ENCODE peak calls at places on chromosomes 3 and 15, in eight cellular contexts. P is epithelial cell of esophagus, K is body of pancreas, W is fibroblast of the aortic adventitia, R is IMR-90, Q is fibroblast of villous mesenchyme, L is astrocyte of the spinal cord, H is Peyer's patch. I is an unnamed sample.

GRCh38 chr3:37945803-37946530 is 44.6 kb upstream of the VILL start:
- DNase-seq in P (peak), K (no peak), W (peak), R (peak), Q (peak), L (no peak), H (no peak), I (no peak)

GRCh38 chr15:93459396-93459795 is 370.4 kb upstream of the RGMA start:
- DNase-seq in P (no peak), K (no peak), W (no peak), R (no peak), Q (no peak), L (no peak), H (no peak), I (no peak)

GRCh38 chr3:171116802-171117395 is 90.4 kb upstream of the SLC2A2 start:
- DNase-seq in P (no peak), K (no peak), W (no peak), R (no peak), Q (no peak), L (no peak), H (no peak), I (no peak)

GRCh38 chr3:168117853-168118313 is 22.2 kb upstream of the GOLIM4 start:
- DNase-seq in P (peak), K (peak), W (no peak), R (no peak), Q (peak), L (peak), H (no peak), I (peak)

GRCh38 chr3:157494581-157495281 is 8.5 kb downstream of the VEPH1 start:
- DNase-seq in P (peak), K (no peak), W (peak), R (peak), Q (peak), L (peak), H (no peak), I (peak)

GRCh38 chr3:98445949-98446406 is 17.0 kb upstream of the OR5K1 start:
- DNase-seq in P (peak), K (no peak), W (no peak), R (no peak), Q (no peak), L (no peak), H (no peak), I (no peak)

GRCh38 chr3:48437812-48438211 is 2.1 kb downstream of the CCDC51 start:
- DNase-seq in P (no peak), K (no peak), W (no peak), R (no peak), Q (no peak), L (no peak), H (no peak), I (no peak)

GRCh38 chr3:13254028-13254951 is 165.8 kb downstream of the NUP210 start:
- DNase-seq in P (no peak), K (no peak), W (no peak), R (no peak), Q (no peak), L (no peak), H (no peak), I (no peak)

GRCh38 chr15:29050870-29051269 is 165.1 kb downstream of the APBA2 start:
- DNase-seq in P (no peak), K (no peak), W (no peak), R (peak), Q (peak), L (peak), H (peak), I (no peak)

GRCh38 chr3:100413619-100414018 is 12.3 kb downstream of the LNP1 start:
- DNase-seq in P (no peak), K (no peak), W (no peak), R (no peak), Q (no peak), L (no peak), H (no peak), I (no peak)

GRCh38 chr3:105700575-105700974 is 168.2 kb downstream of the CBLB start:
- DNase-seq in P (no peak), K (no peak), W (no peak), R (no peak), Q (no peak), L (no peak), H (no peak), I (no peak)

GRCh38 chr15:69648215-69648614 is 195.6 kb downstream of the RPLP1 start:
- DNase-seq in P (no peak), K (no peak), W (no peak), R (no peak), Q (peak), L (no peak), H (no peak), I (no peak)

GRCh38 chr15:69648775-69649735 is 196.4 kb downstream of the RPLP1 start:
- DNase-seq in P (peak), K (no peak), W (no peak), R (no peak), Q (no peak), L (no peak), H (no peak), I (no peak)

GRCh38 chr15:69653846-69654245 is 201.2 kb downstream of the RPLP1 start:
- DNase-seq in P (no peak), K (no peak), W (no peak), R (no peak), Q (no peak), L (no peak), H (no peak), I (no peak)

GRCh38 chr15:69656271-69657030 is 203.8 kb downstream of the RPLP1 start:
- DNase-seq in P (no peak), K (peak), W (no peak), R (no peak), Q (no peak), L (no peak), H (no peak), I (peak)

GRCh38 chr15:69652906-69653305 is 200.3 kb downstream of the RPLP1 start:
- DNase-seq in P (no peak), K (no peak), W (peak), R (no peak), Q (no peak), L (no peak), H (no peak), I (no peak)
- TF ChIP-seq CTCF in P (no peak), K (no peak), W (no peak), R (no peak), Q (no peak), L (no peak), H (peak), I (no peak)

DNA sequence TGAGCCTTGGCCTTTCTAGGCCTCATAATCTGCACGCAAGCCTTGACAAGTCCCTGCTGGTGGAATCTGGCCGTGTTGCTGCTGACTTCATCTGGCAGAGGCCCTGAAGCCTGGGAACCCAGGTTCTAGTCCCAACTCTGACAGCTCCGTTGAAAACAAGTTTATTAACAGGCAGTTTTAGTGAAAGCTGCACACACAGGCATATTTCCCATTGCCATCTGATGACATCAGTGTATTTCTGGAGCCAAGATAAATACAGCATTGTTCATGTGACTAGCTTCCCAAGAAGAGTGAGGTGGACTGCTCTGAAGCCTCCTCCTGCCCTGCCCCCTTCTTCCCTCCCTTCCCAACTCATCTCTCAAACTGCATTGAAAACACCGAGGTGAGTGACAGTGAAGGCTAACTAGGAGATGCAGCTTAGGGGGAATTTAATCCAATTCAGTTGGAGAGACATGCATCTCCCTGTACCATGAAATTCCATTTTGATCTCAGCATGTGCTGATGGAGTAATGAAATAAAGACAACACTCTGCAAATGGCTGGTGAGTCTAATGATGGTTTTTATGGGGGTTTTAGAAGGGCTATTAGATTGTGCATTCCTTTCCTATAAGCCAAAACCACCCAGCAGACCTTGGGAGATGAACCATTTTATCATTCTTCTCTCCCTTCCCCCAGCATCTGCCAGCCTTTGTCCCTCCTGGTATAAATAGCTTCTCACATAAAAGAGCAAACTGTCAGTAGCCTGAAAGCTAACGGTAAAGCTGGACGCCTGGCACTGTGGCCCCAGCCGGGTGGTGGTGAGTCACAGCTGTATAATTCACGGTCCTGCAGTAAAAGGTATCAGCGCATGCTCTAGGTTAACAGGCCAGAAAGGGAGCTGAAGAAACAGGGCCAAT is 38.0 kb downstream of the PRICKLE2 start:
- DNase-seq in P (peak), K (peak), W (peak), R (peak), Q (peak), L (peak), H (peak), I (peak)
- H3K4me3 ChIP-seq in P (no peak), K (no peak), W (no peak), R (no peak), Q (no peak), L (no peak), H (no peak), I (no peak)

GRCh38 chr15:38650384-38650783 is 85.8 kb upstream of the RASGRP1 start:
- DNase-seq in P (no peak), K (no peak), W (no peak), R (no peak), Q (no peak), L (no peak), H (no peak), I (no peak)

GRCh38 chr15:38646716-38647115 is 82.1 kb upstream of the RASGRP1 start:
- DNase-seq in P (no peak), K (no peak), W (no peak), R (no peak), Q (no peak), L (no peak), H (no peak), I (no peak)

GRCh38 chr15:38648116-38648843 is 83.7 kb upstream of the RASGRP1 start:
- DNase-seq in P (peak), K (no peak), W (no peak), R (peak), Q (no peak), L (no peak), H (no peak), I (no peak)

GRCh38 chr15:38650936-38651327 is 86.3 kb upstream of the RASGRP1 start:
- DNase-seq in P (no peak), K (no peak), W (no peak), R (no peak), Q (no peak), L (no peak), H (no peak), I (no peak)

DNA sequence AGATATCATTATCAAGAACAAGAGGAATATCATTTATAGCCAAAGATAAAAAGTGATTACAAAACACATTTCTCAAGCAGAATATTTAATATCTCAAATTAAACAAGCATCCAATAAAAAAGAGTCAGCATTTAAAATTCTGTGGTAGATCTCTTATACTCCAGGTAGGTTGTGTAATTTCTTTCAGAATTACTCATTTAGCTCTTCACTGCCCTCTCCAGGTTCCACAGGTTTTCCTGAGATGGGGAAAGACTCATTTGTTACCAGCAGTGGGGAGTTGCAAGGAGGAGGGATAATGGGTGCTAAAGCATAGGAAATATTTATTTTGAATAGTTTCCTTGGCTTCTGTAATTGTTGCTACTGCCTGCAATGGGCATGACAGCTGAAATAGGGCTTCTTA is 83.1 kb upstream of the RASGRP1 start:
- DNase-seq in P (peak), K (peak), W (peak), R (peak), Q (peak), L (peak), H (no peak), I (no peak)
- TF ChIP-seq CTCF in P (peak), K (peak), W (peak), R (peak), Q (peak), L (peak), H (peak), I (peak)

DNA sequence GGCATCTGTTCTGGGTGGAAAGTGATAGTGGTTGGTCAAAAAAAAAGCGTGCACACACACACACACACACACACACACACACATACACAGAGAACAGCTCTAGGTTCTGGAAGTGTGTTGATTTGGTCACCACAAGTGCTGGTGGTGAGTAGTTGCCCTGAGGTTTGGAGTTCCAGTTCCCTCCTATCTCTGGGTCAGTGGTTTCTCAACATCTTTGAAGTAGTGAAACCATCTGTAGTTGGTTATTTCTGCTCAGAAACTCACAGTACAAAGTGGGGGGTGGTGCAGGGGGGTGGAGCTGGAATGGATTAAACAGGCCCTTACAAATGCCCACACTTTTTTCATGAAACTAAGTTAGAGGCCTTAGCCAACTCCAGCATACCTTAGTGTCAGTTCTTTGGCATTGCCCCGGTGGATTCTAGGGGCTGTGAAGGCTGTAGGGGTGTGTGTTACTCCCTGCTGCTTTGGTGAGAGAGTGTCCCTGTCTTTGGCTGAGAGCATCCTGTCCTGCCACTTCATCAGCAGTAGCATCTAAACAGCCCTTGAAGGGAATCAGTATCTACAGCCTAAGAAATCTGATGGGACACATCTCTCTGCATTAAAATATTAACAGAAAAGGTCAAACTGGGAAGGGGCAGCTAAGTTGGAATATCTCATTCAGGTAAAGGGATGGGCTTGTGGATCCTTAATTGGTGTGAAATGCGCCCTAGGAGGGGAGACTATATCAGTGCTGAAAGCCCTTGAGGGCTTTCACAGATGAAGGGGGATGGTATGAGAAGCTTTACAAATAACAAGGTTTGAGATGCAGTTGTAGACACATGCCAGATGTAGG is 20.6 kb downstream of the SMAD3 start:
- DNase-seq in P (peak), K (peak), W (peak), R (peak), Q (peak), L (peak), H (peak), I (no peak)
- H3K4me3 ChIP-seq in P (no peak), K (no peak), W (no peak), R (no peak), Q (no peak), L (no peak), H (no peak), I (no peak)

DNA sequence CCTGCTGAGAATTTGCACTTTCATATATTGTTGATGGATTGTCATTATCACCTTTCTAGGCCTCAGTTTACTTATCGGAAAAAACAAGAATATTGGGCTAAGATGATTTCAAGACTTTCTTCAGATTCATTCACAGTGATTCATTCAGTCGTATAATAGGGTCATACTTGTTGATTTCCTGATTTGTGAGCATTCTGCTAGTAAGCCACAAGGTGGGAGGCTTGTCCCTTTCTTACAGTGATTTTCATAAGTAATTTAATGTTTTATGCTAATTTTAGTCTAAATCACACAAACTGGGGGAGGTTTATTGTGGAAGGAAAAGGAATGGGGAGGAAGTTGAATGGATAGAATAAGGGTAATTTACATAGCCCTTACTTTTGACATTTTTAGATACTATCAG is 126.8 kb upstream of the GOLGA6L4 start:
- DNase-seq in P (peak), K (no peak), W (peak), R (peak), Q (peak), L (no peak), H (no peak), I (no peak)
- TF ChIP-seq CTCF in P (peak), K (no peak), W (peak), R (peak), Q (peak), L (peak), H (no peak), I (peak)

DNA sequence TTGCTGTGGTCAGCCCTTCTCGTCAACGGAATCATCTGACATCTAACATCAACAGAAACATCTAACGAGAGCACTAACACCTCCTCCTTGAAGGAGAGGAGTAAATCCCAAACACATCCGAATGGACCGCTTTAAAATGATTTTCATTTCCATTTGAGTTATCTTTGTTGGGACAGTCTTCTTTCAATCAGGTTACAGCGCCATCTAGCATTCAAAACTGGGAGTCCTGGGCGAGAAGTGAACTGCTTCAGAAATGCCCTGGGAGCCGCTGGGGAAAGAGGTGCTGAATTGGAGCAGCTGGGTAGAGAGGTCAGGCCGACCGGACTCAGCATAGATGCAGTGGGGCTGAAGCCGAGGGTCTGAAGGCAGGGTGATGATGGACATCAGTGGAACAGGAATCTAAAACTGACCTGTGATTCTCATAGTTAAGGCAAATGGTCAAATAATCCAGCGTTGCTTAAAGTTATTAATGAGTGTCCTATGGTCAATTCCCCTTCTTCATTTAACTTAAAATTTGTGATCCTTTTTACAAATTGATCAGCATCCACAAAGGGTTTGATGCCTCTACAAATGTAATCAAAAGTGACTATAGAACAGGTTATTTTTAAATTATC is 170.0 kb upstream of the NDN start:
- DNase-seq in P (peak), K (peak), W (no peak), R (peak), Q (peak), L (peak), H (peak), I (peak)
- H3K4me3 ChIP-seq in P (no peak), K (no peak), W (no peak), R (no peak), Q (no peak), L (no peak), H (no peak), I (no peak)

GRCh38 chr3:45975696-45976095 is 19.9 kb downstream of the FYCO1 start:
- DNase-seq in P (no peak), K (no peak), W (no peak), R (no peak), Q (no peak), L (no peak), H (no peak), I (no peak)
- TF ChIP-seq CTCF in P (no peak), K (no peak), W (no peak), R (no peak), Q (no peak), L (no peak), H (no peak), I (no peak)

GRCh38 chr3:126354776-126355175 is 2.4 kb downstream of the KLF15 start:
- DNase-seq in P (no peak), K (peak), W (no peak), R (no peak), Q (no peak), L (no peak), H (no peak), I (no peak)

GRCh38 chr3:126353694-126354321 is 3.4 kb downstream of the KLF15 start:
- DNase-seq in P (no peak), K (no peak), W (no peak), R (no peak), Q (no peak), L (no peak), H (peak), I (no peak)

GRCh38 chr3:126351086-126351770 is 6.0 kb downstream of the KLF15 start:
- DNase-seq in P (no peak), K (no peak), W (no peak), R (no peak), Q (no peak), L (no peak), H (peak), I (no peak)

GRCh38 chr3:126351771-126352475 is 5.3 kb downstream of the KLF15 start:
- DNase-seq in P (no peak), K (no peak), W (no peak), R (no peak), Q (no peak), L (no peak), H (peak), I (no peak)

DNA sequence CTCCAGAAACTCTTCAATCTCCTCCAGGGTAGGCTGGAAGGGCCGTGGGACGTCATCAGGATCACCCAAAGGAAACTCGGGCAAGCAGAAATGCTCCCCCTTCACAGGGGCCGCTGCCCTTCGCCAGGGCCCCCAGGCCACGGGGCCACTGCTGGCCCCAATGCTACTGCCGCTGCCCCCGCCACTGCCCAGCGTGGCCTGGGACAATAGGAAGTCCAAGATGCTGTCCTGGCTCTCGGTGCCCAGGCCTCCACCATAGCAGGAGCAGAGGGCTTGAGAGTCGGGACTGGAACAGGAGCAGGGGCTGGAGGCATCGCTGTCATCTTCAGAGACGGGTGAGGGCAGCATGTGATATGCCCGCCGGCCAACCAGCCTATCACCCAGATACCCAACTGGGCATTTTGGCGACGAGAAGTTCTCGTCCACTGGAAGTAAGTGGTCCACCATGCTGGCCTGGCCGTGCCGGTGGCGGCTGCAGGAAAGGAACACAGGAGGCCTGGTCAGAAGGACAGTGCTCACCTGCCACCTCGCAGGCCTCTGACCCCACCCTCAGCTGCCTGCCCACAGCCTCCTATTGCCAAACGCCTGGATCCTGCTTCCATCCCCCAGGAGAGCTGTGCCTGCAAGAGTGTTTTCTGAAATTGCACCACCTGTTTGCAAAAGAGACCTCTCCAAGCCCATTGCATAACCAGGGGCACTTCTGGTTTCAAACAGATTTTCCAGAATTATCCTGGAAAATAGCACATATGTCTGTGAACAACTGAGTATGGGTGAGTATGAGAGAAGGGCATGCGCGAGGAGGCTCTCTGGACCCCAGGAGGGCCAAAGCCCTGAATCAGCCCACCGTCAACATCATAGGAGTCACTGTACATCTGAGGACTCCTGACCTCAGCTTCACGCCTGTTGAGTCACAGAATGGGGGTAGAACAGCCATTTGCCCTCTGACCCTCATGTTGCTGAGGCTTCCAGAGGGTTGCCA is 4.4 kb downstream of the KLF15 start:
- DNase-seq in P (no peak), K (no peak), W (no peak), R (peak), Q (peak), L (no peak), H (peak), I (no peak)
- H3K4me3 ChIP-seq in P (no peak), K (no peak), W (no peak), R (no peak), Q (no peak), L (no peak), H (no peak), I (no peak)